ENCODE peak calls at places on chromosomes 12 and 14, in ten cellular contexts. U is M059J; L is omental fat pad; G is transverse colon; Y is activated CD4-positive, alpha-beta T cell treated with anti-CD3 and anti-CD28 coated beads for 24 hours; C is NCI-H460; B is activated T-cell treated with anti-CD3 and anti-CD28 coated beads, Interleukin-2, amount 50 U/mL, for 72 hours; W is iPS-NIHi11; Z is retina; D is stimulated activated CD4-positive, alpha-beta T cell treated with anti-CD3 and anti-CD28 coated beads, Interleukin-1b, Interleukin-23, amount 100 ng/mL, for 1 hour. H is an unnamed sample.

GRCh38 chr14:90732723-90733122 is 83.5 kb downstream of the TTC7B start:
- DNase-seq in W (no peak), L (no peak), D (no peak), G (no peak), U (no peak), Z (no peak), Y (no peak), C (no peak), B (no peak), H (no peak)

GRCh38 chr12:57118711-57119271 is 7.6 kb upstream of the STAT6 start:
- DNase-seq in U (peak), B (no peak), L (no peak), W (no peak), C (peak), D (no peak), Y (no peak), Z (no peak), G (no peak), H (peak)

GRCh38 chr12:58965568-58965967 is 45.3 kb upstream of the LRIG3 start:
- DNase-seq in B (no peak), Y (no peak), W (no peak), U (no peak), Z (no peak), G (no peak), D (no peak), L (no peak), C (no peak), H (no peak)

GRCh38 chr14:104794099-104794498 is 1.4 kb downstream of the AKT1 start:
- DNase-seq in U (no peak), Z (peak), Y (peak), C (peak), D (no peak), B (peak), W (peak), L (no peak), G (peak), H (peak)

GRCh38 chr12:71900091-71900490 is 38.6 kb upstream of the TPH2 start:
- DNase-seq in W (peak), C (no peak), Z (no peak), D (no peak), B (no peak), G (no peak), U (peak), L (no peak), Y (no peak), H (peak)

GRCh38 chr12:30905483-30906009 is 21.0 kb upstream of the TSPAN11 start:
- DNase-seq in C (no peak), Z (no peak), B (no peak), W (no peak), U (no peak), D (no peak), G (no peak), Y (no peak), L (no peak), H (no peak)

GRCh38 chr12:124321040-124321481 is 26.2 kb downstream of the RFLNA start:
- DNase-seq in B (peak), G (peak), L (peak), W (peak), C (peak), Y (peak), U (peak), D (no peak), Z (peak), H (peak)

GRCh38 chr12:65098364-65098763 is 22.7 kb downstream of the WIF1 start:
- DNase-seq in Z (no peak), D (no peak), L (no peak), U (no peak), Y (no peak), G (no peak), W (no peak), B (no peak), C (no peak), H (no peak)

GRCh38 chr12:32120419-32120818 is 13.8 kb downstream of the BICD1 start:
- DNase-seq in B (no peak), U (peak), C (no peak), Y (no peak), L (no peak), W (peak), D (no peak), G (no peak), Z (no peak), H (no peak)

GRCh38 chr12:113364698-113365097 is 6.3 kb downstream of the PLBD2 start:
- DNase-seq in G (no peak), U (no peak), Z (no peak), W (no peak), B (no peak), L (no peak), Y (no peak), C (no peak), D (no peak), H (no peak)